ENCODE peak calls at places on chromosome 20, in eight cellular contexts. One of them, this sample, is unnamed.
A peak's percentile ranks its signal among the peaks of the same experiment; 100 is the strongest.

GRCh38 chr20:61218886-61219480 is 33.1 kb upstream of the CDH4 start:
- DNase-seq in fibroblast of mammary gland: peak; percentile 77
- DNase-seq in lower leg skin: no peak
- DNase-seq in CD4-positive, alpha-beta memory T cell: no peak
- DNase-seq in progenitor cell of endocrine pancreas: no peak
- DNase-seq in testis: no peak
- DNase-seq in activated T-helper 1 cell treated with anti-CD3 and anti-CD28 coated beads, Interleukin-2, amount 50 U/mL, for 16 hours: no peak
- DNase-seq in mesothelial cell of epicardium: no peak
- DNase-seq in this sample: no peak

GRCh38 chr20:56826971-56827645 is 198.0 kb downstream of the TFAP2C start:
- DNase-seq in progenitor cell of endocrine pancreas: no peak
- DNase-seq in activated T-helper 1 cell treated with anti-CD3 and anti-CD28 coated beads, Interleukin-2, amount 50 U/mL, for 16 hours: no peak
- DNase-seq in fibroblast of mammary gland: peak; percentile 91
- DNase-seq in CD4-positive, alpha-beta memory T cell: no peak
- DNase-seq in testis: no peak
- DNase-seq in mesothelial cell of epicardium: no peak
- DNase-seq in lower leg skin: peak; percentile 76
- DNase-seq in this sample: no peak

GRCh38 chr20:63741676-63742380 is 2.3 kb downstream of the SLC2A4RG start:
- DNase-seq in fibroblast of mammary gland: no peak
- DNase-seq in lower leg skin: no peak
- DNase-seq in mesothelial cell of epicardium: no peak
- DNase-seq in activated T-helper 1 cell treated with anti-CD3 and anti-CD28 coated beads, Interleukin-2, amount 50 U/mL, for 16 hours: no peak
- DNase-seq in testis: no peak
- DNase-seq in progenitor cell of endocrine pancreas: no peak
- DNase-seq in CD4-positive, alpha-beta memory T cell: no peak
- DNase-seq in this sample: no peak

GRCh38 chr20:33180169-33180568 is 12.2 kb downstream of the BPIFA2 start:
- DNase-seq in activated T-helper 1 cell treated with anti-CD3 and anti-CD28 coated beads, Interleukin-2, amount 50 U/mL, for 16 hours: no peak
- DNase-seq in testis: no peak
- DNase-seq in lower leg skin: no peak
- DNase-seq in CD4-positive, alpha-beta memory T cell: no peak
- DNase-seq in progenitor cell of endocrine pancreas: no peak
- DNase-seq in fibroblast of mammary gland: no peak
- DNase-seq in mesothelial cell of epicardium: no peak
- DNase-seq in this sample: no peak

GRCh38 chr20:10319855-10320254 is 101.2 kb downstream of the SNAP25 start:
- DNase-seq in mesothelial cell of epicardium: no peak
- DNase-seq in progenitor cell of endocrine pancreas: no peak
- DNase-seq in lower leg skin: no peak
- DNase-seq in activated T-helper 1 cell treated with anti-CD3 and anti-CD28 coated beads, Interleukin-2, amount 50 U/mL, for 16 hours: no peak
- DNase-seq in testis: no peak
- DNase-seq in fibroblast of mammary gland: peak; percentile 76
- DNase-seq in CD4-positive, alpha-beta memory T cell: no peak
- DNase-seq in this sample: no peak

GRCh38 chr20:49400904-49401303 is 81.6 kb downstream of the KCNB1 start:
- DNase-seq in CD4-positive, alpha-beta memory T cell: no peak
- DNase-seq in mesothelial cell of epicardium: no peak
- DNase-seq in testis: peak; percentile 58
- DNase-seq in fibroblast of mammary gland: peak; percentile 55
- DNase-seq in activated T-helper 1 cell treated with anti-CD3 and anti-CD28 coated beads, Interleukin-2, amount 50 U/mL, for 16 hours: no peak
- DNase-seq in lower leg skin: no peak
- DNase-seq in progenitor cell of endocrine pancreas: no peak
- DNase-seq in this sample: no peak

GRCh38 chr20:32396656-32397160 is 38.6 kb downstream of the ASXL1 start:
- DNase-seq in fibroblast of mammary gland: no peak
- DNase-seq in CD4-positive, alpha-beta memory T cell: no peak
- DNase-seq in testis: no peak
- DNase-seq in progenitor cell of endocrine pancreas: no peak
- DNase-seq in mesothelial cell of epicardium: no peak
- DNase-seq in activated T-helper 1 cell treated with anti-CD3 and anti-CD28 coated beads, Interleukin-2, amount 50 U/mL, for 16 hours: no peak
- DNase-seq in lower leg skin: no peak
- DNase-seq in this sample: no peak

GRCh38 chr20:62808211-62808865 is 3.7 kb downstream of the OGFR start:
- DNase-seq in testis: peak; percentile 67
- DNase-seq in progenitor cell of endocrine pancreas: peak; percentile 76
- DNase-seq in CD4-positive, alpha-beta memory T cell: peak; percentile 67
- DNase-seq in fibroblast of mammary gland: peak; percentile 54
- DNase-seq in lower leg skin: no peak
- DNase-seq in mesothelial cell of epicardium: peak; percentile 85
- DNase-seq in activated T-helper 1 cell treated with anti-CD3 and anti-CD28 coated beads, Interleukin-2, amount 50 U/mL, for 16 hours: peak; percentile 68
- DNase-seq in this sample: peak; percentile 94

GRCh38 chr20:24017160-24017761 is 28.7 kb upstream of the GGTLC1 start:
- DNase-seq in mesothelial cell of epicardium: no peak
- DNase-seq in testis: no peak
- DNase-seq in lower leg skin: no peak
- DNase-seq in CD4-positive, alpha-beta memory T cell: no peak
- DNase-seq in fibroblast of mammary gland: peak; percentile 1
- DNase-seq in activated T-helper 1 cell treated with anti-CD3 and anti-CD28 coated beads, Interleukin-2, amount 50 U/mL, for 16 hours: no peak
- DNase-seq in progenitor cell of endocrine pancreas: no peak
- DNase-seq in this sample: no peak